ENCODE peak calls at places on chromosomes 11 and 22, in five cellular contexts. C is T-helper 17 cell; J is stimulated activated CD4-positive, alpha-beta T cell treated with anti-CD3 and anti-CD28 coated beads, Interleukin-1b, Interleukin-23, amount 100 ng/mL, for 24 hours; X is hepatic stellate cell; K is mammary epithelial cell. S is an unnamed sample.

GRCh38 chr11:130560000-130560852 is 111.8 kb downstream of the ADAMTS15 start:
- DNase-seq in X (no peak), J (no peak), C (no peak), K (no peak), S (no peak)

GRCh38 chr11:130397780-130398179 is 30.6 kb downstream of the ADAMTS8 start:
- DNase-seq in J (no peak), X (no peak), C (no peak), K (no peak), S (no peak)

GRCh38 chr22:19604711-19605268 is 80.6 kb upstream of the CLDN5 start:
- DNase-seq in C (no peak), X (no peak), K (no peak), J (no peak), S (no peak)

GRCh38 chr11:78653294-78653909 is 78.7 kb upstream of the NARS2 start:
- DNase-seq in J (no peak), K (no peak), C (no peak), X (no peak), S (no peak)

GRCh38 chr11:65496304-65497140 is 2.3 kb upstream of the MALAT1 start:
- DNase-seq in K (no peak), J (no peak), X (no peak), C (no peak), S (no peak)

GRCh38 chr22:24420977-24421343 is 6.4 kb upstream of the ADORA2A start:
- DNase-seq in J (no peak), C (no peak), X (no peak), K (no peak), S (no peak)

GRCh38 chr11:114290503-114291239 is 5.5 kb upstream of the NNMT start:
- DNase-seq in J (no peak), K (no peak), C (no peak), X (no peak), S (no peak)

GRCh38 chr11:64072871-64073270 is 37.1 kb downstream of the FLRT1 start:
- DNase-seq in J (no peak), X (no peak), K (no peak), C (no peak), S (no peak)

GRCh38 chr11:6418958-6419611 is at the start of gene APBB1:
- DNase-seq in J (peak; percentile 58), C (peak; percentile 71), K (peak; percentile 33), X (peak; percentile 80), S (peak; percentile 79)

GRCh38 chr22:49350441-49351121 is 477.1 kb downstream of the BRD1 start:
- DNase-seq in J (no peak), C (no peak), X (no peak), K (no peak), S (no peak)

S was measured in dorsolateral prefrontal cortex.